ENCODE peak calls at places on chromosomes 13 and 19, in nine cellular contexts. One of them, this sample, is unnamed.

GRCh38 chr13:113147206-113147605 is 11.2 kb upstream of the PROZ start:
- DNase-seq in H1: no peak
- DNase-seq in neural progenitor cell: no peak
- DNase-seq in HCT116: no peak
- DNase-seq in fibroblast of lung: no peak
- DNase-seq in hepatocyte: no peak
- DNase-seq in mammary epithelial cell: no peak
- DNase-seq in MM.1S: no peak
- DNase-seq in endothelial cell of umbilical vein: no peak
- DNase-seq in this sample: no peak

GRCh38 chr13:75669706-75670105 is 33.6 kb downstream of the LMO7 start:
- DNase-seq in H1: no peak
- DNase-seq in neural progenitor cell: no peak
- DNase-seq in HCT116: no peak
- DNase-seq in fibroblast of lung: no peak
- DNase-seq in hepatocyte: peak; percentile 55
- DNase-seq in mammary epithelial cell: no peak
- DNase-seq in MM.1S: no peak
- DNase-seq in endothelial cell of umbilical vein: no peak
- DNase-seq in this sample: no peak

GRCh38 chr19:23305555-23305954 is 55.4 kb upstream of the ZNF724 start:
- DNase-seq in H1: no peak
- DNase-seq in neural progenitor cell: no peak
- DNase-seq in HCT116: no peak
- DNase-seq in fibroblast of lung: no peak
- DNase-seq in hepatocyte: no peak
- DNase-seq in mammary epithelial cell: no peak
- DNase-seq in MM.1S: no peak
- DNase-seq in endothelial cell of umbilical vein: no peak
- DNase-seq in this sample: no peak

GRCh38 chr19:33677745-33678426 is 56.1 kb downstream of the CHST8 start:
- DNase-seq in H1: peak; percentile 78
- DNase-seq in neural progenitor cell: peak; percentile 56
- DNase-seq in HCT116: no peak
- DNase-seq in fibroblast of lung: no peak
- DNase-seq in hepatocyte: no peak
- DNase-seq in mammary epithelial cell: no peak
- DNase-seq in MM.1S: no peak
- DNase-seq in endothelial cell of umbilical vein: no peak
- DNase-seq in this sample: no peak

GRCh38 chr19:5308471-5309437 is 31.9 kb downstream of the PTPRS start:
- DNase-seq in H1: no peak
- DNase-seq in neural progenitor cell: no peak
- DNase-seq in HCT116: peak; percentile 79
- DNase-seq in fibroblast of lung: peak; percentile 95
- DNase-seq in hepatocyte: peak; percentile 38
- DNase-seq in mammary epithelial cell: peak; percentile 87
- DNase-seq in MM.1S: no peak
- DNase-seq in endothelial cell of umbilical vein: peak; percentile 69
- DNase-seq in this sample: no peak

GRCh38 chr13:31846984-31847752 is 107.8 kb downstream of the RXFP2 start:
- DNase-seq in H1: no peak
- DNase-seq in neural progenitor cell: peak; percentile 35
- DNase-seq in HCT116: no peak
- DNase-seq in fibroblast of lung: no peak
- DNase-seq in hepatocyte: peak; percentile 26
- DNase-seq in mammary epithelial cell: no peak
- DNase-seq in MM.1S: no peak
- DNase-seq in endothelial cell of umbilical vein: no peak
- DNase-seq in this sample: no peak

GRCh38 chr19:33071887-33072286 is 7.2 kb upstream of the RHPN2 start:
- DNase-seq in H1: no peak
- DNase-seq in neural progenitor cell: no peak
- DNase-seq in HCT116: no peak
- DNase-seq in fibroblast of lung: no peak
- DNase-seq in hepatocyte: no peak
- DNase-seq in mammary epithelial cell: peak; percentile 37
- DNase-seq in MM.1S: no peak
- DNase-seq in endothelial cell of umbilical vein: no peak
- DNase-seq in this sample: no peak

GRCh38 chr19:51824603-51825002 is 29.6 kb downstream of the FPR3 start:
- DNase-seq in H1: no peak
- DNase-seq in neural progenitor cell: no peak
- DNase-seq in HCT116: no peak
- DNase-seq in fibroblast of lung: no peak
- DNase-seq in hepatocyte: no peak
- DNase-seq in mammary epithelial cell: no peak
- DNase-seq in MM.1S: no peak
- DNase-seq in endothelial cell of umbilical vein: no peak
- DNase-seq in this sample: no peak

GRCh38 chr19:30224689-30225606 is 147.2 kb upstream of the ZNF536 start:
- DNase-seq in H1: no peak
- DNase-seq in neural progenitor cell: peak; percentile 64
- DNase-seq in HCT116: no peak
- DNase-seq in fibroblast of lung: peak; percentile 9
- DNase-seq in hepatocyte: peak; percentile 22
- DNase-seq in mammary epithelial cell: no peak
- DNase-seq in MM.1S: no peak
- DNase-seq in endothelial cell of umbilical vein: no peak
- DNase-seq in this sample: no peak

GRCh38 chr19:13053761-13054604 is 48.7 kb downstream of the LYL1 start:
- DNase-seq in H1: no peak
- DNase-seq in neural progenitor cell: peak; percentile 87
- DNase-seq in HCT116: peak; percentile 80
- DNase-seq in fibroblast of lung: peak; percentile 89
- DNase-seq in hepatocyte: peak; percentile 85
- DNase-seq in mammary epithelial cell: peak; percentile 89
- DNase-seq in MM.1S: no peak
- DNase-seq in endothelial cell of umbilical vein: peak; percentile 86
- DNase-seq in this sample: peak; percentile 93

GRCh38 chr13:50543767-50544166 is 299.7 kb downstream of the DLEU7 start:
- DNase-seq in H1: no peak
- DNase-seq in neural progenitor cell: peak; percentile 26
- DNase-seq in HCT116: no peak
- DNase-seq in fibroblast of lung: peak; percentile 94
- DNase-seq in hepatocyte: peak; percentile 55
- DNase-seq in mammary epithelial cell: no peak
- DNase-seq in MM.1S: no peak
- DNase-seq in endothelial cell of umbilical vein: no peak
- DNase-seq in this sample: no peak

GRCh38 chr13:100584901-100585300 is 3.7 kb downstream of the GGACT start:
- DNase-seq in H1: no peak
- DNase-seq in neural progenitor cell: no peak
- DNase-seq in HCT116: no peak
- DNase-seq in fibroblast of lung: no peak
- DNase-seq in hepatocyte: no peak
- DNase-seq in mammary epithelial cell: no peak
- DNase-seq in MM.1S: no peak
- DNase-seq in endothelial cell of umbilical vein: no peak
- DNase-seq in this sample: no peak

GRCh38 chr13:106182404-106182803 is 353.1 kb downstream of the EFNB2 start:
- DNase-seq in H1: no peak
- DNase-seq in neural progenitor cell: no peak
- DNase-seq in HCT116: peak; percentile 35
- DNase-seq in fibroblast of lung: peak; percentile 86
- DNase-seq in hepatocyte: no peak
- DNase-seq in mammary epithelial cell: peak; percentile 92
- DNase-seq in MM.1S: no peak
- DNase-seq in endothelial cell of umbilical vein: no peak
- DNase-seq in this sample: peak; percentile 58

DNA sequence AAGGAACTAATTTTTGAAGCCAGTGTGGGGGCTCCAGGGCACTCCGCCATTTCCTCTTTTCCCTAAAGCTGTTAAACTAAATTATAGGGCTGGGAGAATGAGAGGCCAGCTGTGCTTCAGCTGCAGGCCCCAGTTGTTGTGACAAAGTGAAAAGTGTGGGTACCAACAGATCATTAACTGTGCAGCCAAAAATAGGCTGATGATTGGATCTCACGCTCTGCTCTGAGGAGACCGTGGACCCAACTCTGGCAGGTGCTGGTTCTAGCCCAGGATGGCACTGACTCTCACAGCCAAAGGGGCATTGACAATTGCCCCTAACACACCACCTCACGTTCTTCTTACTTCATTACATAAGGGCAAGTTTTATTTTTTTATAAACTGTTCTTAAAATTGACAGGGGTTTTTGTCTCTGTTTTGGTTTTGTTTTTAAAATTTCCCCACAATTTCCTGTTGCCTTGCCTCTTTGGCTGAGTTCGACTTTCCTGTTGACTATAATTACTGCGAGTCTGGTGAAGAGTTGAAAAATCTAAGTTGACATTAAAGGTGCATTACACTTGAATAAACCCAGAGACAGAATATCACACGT is 391.0 kb downstream of the FGF9 start:
- DNase-seq in H1: no peak
- DNase-seq in neural progenitor cell: no peak
- DNase-seq in HCT116: no peak
- DNase-seq in fibroblast of lung: no peak
- DNase-seq in hepatocyte: no peak
- DNase-seq in mammary epithelial cell: no peak
- DNase-seq in MM.1S: peak; percentile 36
- DNase-seq in endothelial cell of umbilical vein: no peak
- DNase-seq in this sample: no peak
- H2AFZ ChIP-seq in H1: no peak overlapping the region
- H2AFZ ChIP-seq in neural progenitor cell: no peak overlapping the region
- H2AFZ ChIP-seq in HCT116: no peak overlapping the region
- H2AFZ ChIP-seq in fibroblast of lung: no peak overlapping the region
- H2AFZ ChIP-seq in hepatocyte: no peak overlapping the region
- H2AFZ ChIP-seq in mammary epithelial cell: no peak overlapping the region
- H2AFZ ChIP-seq in MM.1S: peak overlapping the region; percentile 42
- H2AFZ ChIP-seq in endothelial cell of umbilical vein: no peak overlapping the region
- H2AFZ ChIP-seq in this sample: no peak overlapping the region

DNA sequence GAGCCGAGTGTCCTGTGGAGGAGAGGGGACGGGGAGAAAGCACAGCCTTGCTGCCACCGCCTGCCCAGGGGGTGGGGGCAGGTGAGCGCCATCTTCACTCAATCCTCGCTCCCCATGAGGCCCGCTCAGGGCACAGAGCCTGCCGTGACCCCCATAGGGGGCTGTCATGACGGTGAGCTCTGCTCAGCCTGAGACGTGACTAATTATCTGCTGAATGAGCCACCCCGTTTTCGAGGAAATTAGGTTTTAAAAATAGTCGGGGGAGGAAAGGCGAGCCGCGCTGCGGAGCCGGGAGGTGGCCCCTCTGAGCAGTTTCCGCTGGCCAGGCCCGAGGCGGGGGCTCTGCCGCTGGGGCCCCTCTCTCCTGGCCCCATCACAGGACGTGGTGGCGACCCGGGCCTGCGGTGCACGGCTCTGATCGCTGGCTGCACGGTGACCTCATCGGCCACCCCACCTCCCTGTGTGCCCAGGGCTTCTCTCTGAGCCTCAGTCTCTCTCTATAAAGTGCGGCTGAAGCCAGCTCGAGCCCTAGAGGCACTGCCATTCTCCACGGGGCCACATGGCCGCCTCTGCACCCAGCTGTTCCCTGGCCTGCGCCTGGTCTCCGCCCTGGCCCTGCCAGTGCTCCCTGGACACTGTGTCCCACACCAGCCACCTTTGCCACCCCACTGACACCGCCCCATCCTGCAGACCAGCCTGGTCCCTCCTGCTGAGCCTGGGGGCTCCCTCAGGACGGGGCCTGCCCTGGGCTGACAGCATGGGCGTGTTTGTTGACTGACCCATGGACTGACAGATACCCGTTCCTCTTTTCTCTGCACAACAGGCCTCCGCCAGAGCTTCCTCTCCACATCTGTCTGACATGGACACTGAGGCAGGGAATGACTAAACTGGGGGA is 28.3 kb downstream of the PIP5K1C start:
- DNase-seq in H1: no peak
- DNase-seq in neural progenitor cell: no peak
- DNase-seq in HCT116: no peak
- DNase-seq in fibroblast of lung: peak; percentile 25
- DNase-seq in hepatocyte: no peak
- DNase-seq in mammary epithelial cell: no peak
- DNase-seq in MM.1S: no peak
- DNase-seq in endothelial cell of umbilical vein: peak; percentile 64
- DNase-seq in this sample: no peak
- TF ChIP-seq CTCF in H1: no peak
- TF ChIP-seq CTCF in neural progenitor cell: no peak
- TF ChIP-seq CTCF in HCT116: no peak
- TF ChIP-seq CTCF in fibroblast of lung: no peak
- TF ChIP-seq CTCF in hepatocyte: no peak
- TF ChIP-seq CTCF in mammary epithelial cell: no peak
- TF ChIP-seq CTCF in MM.1S: no peak
- TF ChIP-seq CTCF in endothelial cell of umbilical vein: peak; percentile 15
- TF ChIP-seq CTCF in this sample: no peak

DNA sequence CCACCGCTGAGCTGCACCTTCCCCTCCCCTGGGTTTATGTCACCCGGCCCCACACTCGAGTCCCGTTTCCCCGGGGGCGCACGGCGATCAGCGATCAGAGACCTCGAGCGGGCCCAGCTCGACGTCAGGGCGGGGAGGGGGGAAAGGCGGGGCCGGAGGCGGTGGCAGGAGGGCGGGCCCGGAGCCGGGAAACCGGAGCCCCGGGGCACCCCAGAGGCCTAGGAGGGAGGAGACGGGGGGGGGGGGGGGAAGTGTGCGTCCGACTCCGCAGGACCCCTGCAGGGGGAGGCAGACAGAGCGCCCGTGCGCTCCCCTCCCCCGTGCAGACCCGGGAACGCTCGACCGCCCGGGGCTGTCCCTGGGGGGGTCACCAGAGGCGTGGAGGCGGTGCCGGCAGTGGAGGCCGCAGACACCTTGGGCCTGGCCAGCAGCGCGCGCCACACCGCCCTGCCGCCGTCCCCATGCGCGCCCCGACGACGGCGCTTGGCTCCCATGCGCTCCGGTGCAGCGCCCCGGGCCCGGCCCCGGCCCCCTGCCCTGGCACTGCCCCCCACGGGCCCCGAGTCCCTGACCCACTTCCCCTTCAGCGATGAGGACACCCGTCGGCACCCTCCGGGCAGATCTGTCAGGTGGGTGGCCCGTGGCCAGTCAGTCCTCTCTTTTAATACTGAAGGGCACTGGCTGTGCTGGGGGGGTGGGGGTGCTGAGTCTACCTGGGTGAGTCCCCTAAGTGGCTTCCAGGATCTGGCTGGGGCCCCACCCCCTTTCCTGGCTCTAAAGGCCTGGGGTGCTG is 11.8 kb downstream of the PDE4A start:
- DNase-seq in H1: peak; percentile 63
- DNase-seq in neural progenitor cell: peak; percentile 73
- DNase-seq in HCT116: no peak
- DNase-seq in fibroblast of lung: no peak
- DNase-seq in hepatocyte: peak; percentile 55
- DNase-seq in mammary epithelial cell: no peak
- DNase-seq in MM.1S: no peak
- DNase-seq in endothelial cell of umbilical vein: no peak
- DNase-seq in this sample: peak; percentile 60
- H2AFZ ChIP-seq in H1: no peak overlapping the region
- H2AFZ ChIP-seq in neural progenitor cell: no peak overlapping the region
- H2AFZ ChIP-seq in HCT116: no peak overlapping the region
- H2AFZ ChIP-seq in fibroblast of lung: peak overlapping the region; percentile 69
- H2AFZ ChIP-seq in hepatocyte: peak overlapping the region; percentile 66
- H2AFZ ChIP-seq in mammary epithelial cell: peak overlapping the region; percentile 28
- H2AFZ ChIP-seq in MM.1S: no peak overlapping the region
- H2AFZ ChIP-seq in endothelial cell of umbilical vein: peak overlapping the region; percentile 86
- H2AFZ ChIP-seq in this sample: no peak overlapping the region

DNA sequence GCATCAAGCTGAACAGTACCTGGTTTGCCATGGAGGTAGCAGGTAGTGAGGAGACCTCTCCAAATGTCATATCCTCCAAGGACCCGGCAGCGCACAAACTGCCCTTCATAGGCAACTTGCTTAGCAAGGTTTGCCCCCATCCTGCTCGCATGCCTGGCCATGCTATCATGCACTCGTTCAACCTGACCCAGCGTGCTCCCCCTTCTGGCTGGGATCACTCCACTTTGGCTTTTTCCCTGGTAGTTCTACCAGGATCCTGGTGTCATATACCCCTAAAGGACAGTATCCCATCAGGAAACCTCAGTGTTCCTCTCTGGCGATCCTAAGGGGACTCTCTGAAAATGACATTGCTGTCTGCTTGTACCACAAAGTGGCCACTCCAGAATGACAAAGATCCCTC is 38.6 kb upstream of the ZNF30 start:
- DNase-seq in H1: no peak
- DNase-seq in neural progenitor cell: no peak
- DNase-seq in HCT116: no peak
- DNase-seq in fibroblast of lung: no peak
- DNase-seq in hepatocyte: no peak
- DNase-seq in mammary epithelial cell: no peak
- DNase-seq in MM.1S: no peak
- DNase-seq in endothelial cell of umbilical vein: no peak
- DNase-seq in this sample: no peak
- TF ChIP-seq CTCF in H1: peak; percentile 24
- TF ChIP-seq CTCF in neural progenitor cell: no peak
- TF ChIP-seq CTCF in HCT116: no peak
- TF ChIP-seq CTCF in fibroblast of lung: no peak
- TF ChIP-seq CTCF in hepatocyte: no peak
- TF ChIP-seq CTCF in mammary epithelial cell: no peak
- TF ChIP-seq CTCF in MM.1S: no peak
- TF ChIP-seq CTCF in endothelial cell of umbilical vein: no peak
- TF ChIP-seq CTCF in this sample: no peak

This sample was measured in PC-9.